ENCODE peak calls at places on chromosomes 16 and 17, in five cellular contexts. T is neuronal stem cell, Z is esophagus muscularis mucosa, M is cardiac muscle cell, U is thoracic aorta. E is an unnamed sample.

GRCh38 chr16:9447195-9447551 is 355.7 kb downstream of the HAPSTR1 start:
- DNase-seq in U (no peak), T (no peak), Z (peak; percentile 42), M (no peak), E (no peak)

GRCh38 chr17:27381007-27381501 is 75.2 kb upstream of the KSR1 start:
- DNase-seq in U (no peak), T (peak; percentile 49), Z (no peak), M (peak; percentile 65), E (peak; percentile 77)

GRCh38 chr16:69600202-69600601 is 34.4 kb downstream of the NFAT5 start:
- DNase-seq in T (no peak), Z (no peak), M (no peak), U (no peak), E (no peak)

GRCh38 chr16:14007460-14007859 is 63.7 kb upstream of the MRTFB start:
- DNase-seq in T (no peak), U (no peak), Z (no peak), M (peak; percentile 75), E (no peak)

GRCh38 chr16:19203374-19203966 is 35.4 kb downstream of the SYT17 start:
- DNase-seq in M (no peak), Z (no peak), T (no peak), U (no peak), E (no peak)

GRCh38 chr16:50252874-50253510 is 13.4 kb upstream of the ADCY7 start:
- DNase-seq in U (no peak), Z (no peak), M (no peak), T (no peak), E (no peak)

GRCh38 chr17:74126179-74126900 is 77.1 kb upstream of the RPL38 start:
- DNase-seq in T (no peak), M (no peak), U (no peak), Z (no peak), E (peak; percentile 14)

GRCh38 chr17:8162997-8163977 is 539 bp upstream of the VAMP2 start:
- DNase-seq in T (no peak), M (no peak), Z (no peak), U (no peak), E (no peak)

GRCh38 chr16:89615596-89616090 is 2.2 kb downstream of the DPEP1 start:
- DNase-seq in M (peak; percentile 19), U (no peak), Z (no peak), T (no peak), E (no peak)

GRCh38 chr16:3513892-3514600 is 13.2 kb downstream of the CLUAP1 start:
- DNase-seq in M (no peak), Z (no peak), U (no peak), T (no peak), E (no peak)
- H3K36me3 ChIP-seq in M (peaks cover 46% of the 10 kb centered on the region), Z (peaks cover 100% of the 10 kb centered on the region), U (peaks cover 43% of the 10 kb centered on the region), T (peaks cover 33% of the 10 kb centered on the region), E (peaks cover 4% of the 10 kb centered on the region)

GRCh38 chr16:16141784-16142396 is 81.4 kb downstream of the ABCC6 start:
- DNase-seq in U (no peak), Z (no peak), M (no peak), T (no peak), E (no peak)

GRCh38 chr16:16141141-16141540 is 82.2 kb downstream of the ABCC6 start:
- DNase-seq in T (no peak), M (no peak), Z (no peak), U (no peak), E (no peak)

GRCh38 chr16:16144416-16144815 is 78.9 kb downstream of the ABCC6 start:
- DNase-seq in T (no peak), Z (no peak), M (no peak), U (no peak), E (no peak)

GRCh38 chr16:16143941-16144340 is 79.4 kb downstream of the ABCC6 start:
- DNase-seq in T (no peak), M (no peak), U (no peak), Z (no peak), E (no peak)

GRCh38 chr16:16143038-16143763 is 80.1 kb downstream of the ABCC6 start:
- DNase-seq in Z (no peak), M (no peak), U (no peak), T (no peak), E (peak; percentile 40)
- H3K36me3 ChIP-seq in Z (peaks cover 86% of the 10 kb centered on the region), M (peaks cover 17% of the 10 kb centered on the region), U (peaks cover 64% of the 10 kb centered on the region), T (peaks cover 19% of the 10 kb centered on the region), E (no peaks in the 10 kb centered on the region)

GRCh38 chr16:31329671-31330552 is 25.1 kb upstream of the ITGAX start:
- DNase-seq in M (no peak), Z (no peak), T (no peak), U (no peak), E (no peak)
- H3K36me3 ChIP-seq in M (no peaks in the 10 kb centered on the region), Z (no peaks in the 10 kb centered on the region), T (no peaks in the 10 kb centered on the region), U (no peaks in the 10 kb centered on the region), E (no peaks in the 10 kb centered on the region)

DNA sequence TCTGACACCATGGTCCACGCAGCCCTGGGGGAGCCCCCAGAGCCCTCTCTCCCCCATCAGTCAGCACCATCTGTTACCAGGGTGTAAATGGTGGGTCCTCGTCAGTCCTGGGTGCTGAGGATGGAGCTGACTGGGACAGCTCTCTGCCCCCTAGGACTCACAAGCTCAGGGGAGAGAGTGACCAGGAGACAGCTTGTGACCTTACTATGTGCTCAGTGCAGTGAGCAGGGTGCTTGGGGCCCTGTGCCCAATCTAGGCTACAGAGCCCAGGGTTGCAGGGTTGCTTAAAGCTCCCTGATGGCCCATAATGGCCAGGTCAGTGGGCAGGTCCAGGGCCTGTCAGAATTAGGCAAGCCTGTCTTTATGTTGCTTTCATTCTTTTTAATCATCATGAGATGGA is 11.3 kb downstream of the MMP2 start:
- DNase-seq in Z (no peak), M (no peak), U (no peak), T (no peak), E (no peak)
- H3K36me3 ChIP-seq in Z (peaks cover 25% of the 10 kb centered on the region), M (no peaks in the 10 kb centered on the region), U (peaks cover 24% of the 10 kb centered on the region), T (peaks cover 11% of the 10 kb centered on the region), E (no peaks in the 10 kb centered on the region)

GRCh38 chr16:62891-63290 is 9.3 kb downstream of the SNRNP25 start:
- DNase-seq in Z (no peak), T (no peak), U (no peak), M (no peak), E (no peak)
- H3K36me3 ChIP-seq in Z (peaks cover 72% of the 10 kb centered on the region), T (peaks cover 53% of the 10 kb centered on the region), U (peaks cover 68% of the 10 kb centered on the region), M (peaks cover 8% of the 10 kb centered on the region), E (no peaks in the 10 kb centered on the region)